ENCODE peak calls at places on chromosome 19, in eight cellular contexts. One of them, this sample, is unnamed.
A peak's percentile ranks its signal among the peaks of the same experiment; 100 is the strongest.

GRCh38 chr19:38894968-38895367 is 4.5 kb downstream of the SIRT2 start:
- DNase-seq in ovary: no peak
- DNase-seq in sigmoid colon: no peak
- DNase-seq in SK-N-SH: no peak
- DNase-seq in tibial nerve: no peak
- DNase-seq in K562: no peak
- DNase-seq in upper lobe of left lung: no peak
- DNase-seq in esophagus muscularis mucosa: no peak
- DNase-seq in this sample: no peak

GRCh38 chr19:16649734-16650133 is 10.2 kb downstream of the SMIM7 start:
- DNase-seq in ovary: no peak
- DNase-seq in sigmoid colon: no peak
- DNase-seq in SK-N-SH: no peak
- DNase-seq in tibial nerve: no peak
- DNase-seq in K562: no peak
- DNase-seq in upper lobe of left lung: no peak
- DNase-seq in esophagus muscularis mucosa: no peak
- DNase-seq in this sample: no peak

GRCh38 chr19:12606796-12607195 is 3.8 kb downstream of the ZNF490 start:
- DNase-seq in ovary: no peak
- DNase-seq in sigmoid colon: peak; percentile 28
- DNase-seq in SK-N-SH: no peak
- DNase-seq in tibial nerve: no peak
- DNase-seq in K562: no peak
- DNase-seq in upper lobe of left lung: no peak
- DNase-seq in esophagus muscularis mucosa: no peak
- DNase-seq in this sample: no peak

GRCh38 chr19:52138614-52139290 is 986 bp downstream of the ZNF616 start:
- DNase-seq in ovary: no peak
- DNase-seq in sigmoid colon: no peak
- DNase-seq in SK-N-SH: peak; percentile 61
- DNase-seq in tibial nerve: peak; percentile 7
- DNase-seq in K562: peak; percentile 69
- DNase-seq in upper lobe of left lung: peak; percentile 28
- DNase-seq in esophagus muscularis mucosa: no peak
- DNase-seq in this sample: peak; percentile 25

GRCh38 chr19:8209111-8209964 is at the start of gene CERS4:
- DNase-seq in ovary: peak; percentile 88
- DNase-seq in sigmoid colon: peak; percentile 90
- DNase-seq in SK-N-SH: peak; percentile 98
- DNase-seq in tibial nerve: peak; percentile 30
- DNase-seq in K562: peak; percentile 73
- DNase-seq in upper lobe of left lung: peak; percentile 74
- DNase-seq in esophagus muscularis mucosa: no peak
- DNase-seq in this sample: peak; percentile 76

GRCh38 chr19:44741258-44741731 is 7.2 kb upstream of the BCL3 start:
- DNase-seq in ovary: no peak
- DNase-seq in sigmoid colon: no peak
- DNase-seq in SK-N-SH: no peak
- DNase-seq in tibial nerve: no peak
- DNase-seq in K562: no peak
- DNase-seq in upper lobe of left lung: no peak
- DNase-seq in esophagus muscularis mucosa: no peak
- DNase-seq in this sample: peak; percentile 28

GRCh38 chr19:4379383-4380253 is 20.7 kb downstream of the SH3GL1 start:
- DNase-seq in ovary: no peak
- DNase-seq in sigmoid colon: peak; percentile 71
- DNase-seq in SK-N-SH: peak; percentile 18
- DNase-seq in tibial nerve: no peak
- DNase-seq in K562: no peak
- DNase-seq in upper lobe of left lung: peak; percentile 86
- DNase-seq in esophagus muscularis mucosa: no peak
- DNase-seq in this sample: no peak

GRCh38 chr19:3358392-3358918 is 7.9 kb upstream of the NFIC start:
- DNase-seq in ovary: peak; percentile 65
- DNase-seq in sigmoid colon: peak; percentile 68
- DNase-seq in SK-N-SH: peak; percentile 74
- DNase-seq in tibial nerve: no peak
- DNase-seq in K562: no peak
- DNase-seq in upper lobe of left lung: no peak
- DNase-seq in esophagus muscularis mucosa: no peak
- DNase-seq in this sample: no peak

GRCh38 chr19:19420570-19421301 is 15.3 kb downstream of the GATAD2A start:
- DNase-seq in ovary: no peak
- DNase-seq in sigmoid colon: no peak
- DNase-seq in SK-N-SH: no peak
- DNase-seq in tibial nerve: no peak
- DNase-seq in K562: no peak
- DNase-seq in upper lobe of left lung: no peak
- DNase-seq in esophagus muscularis mucosa: no peak
- DNase-seq in this sample: no peak

GRCh38 chr19:39397360-39398296 is 6.5 kb downstream of the MED29 start:
- DNase-seq in ovary: peak; percentile 90
- DNase-seq in sigmoid colon: peak; percentile 96
- DNase-seq in SK-N-SH: peak; percentile 92
- DNase-seq in tibial nerve: peak; percentile 95
- DNase-seq in K562: peak; percentile 91
- DNase-seq in upper lobe of left lung: peak; percentile 94
- DNase-seq in esophagus muscularis mucosa: peak; percentile 97
- DNase-seq in this sample: peak; percentile 96

GRCh38 chr19:11247391-11247790 is 8.0 kb downstream of the ANGPTL8 start:
- DNase-seq in ovary: peak; percentile 53
- DNase-seq in sigmoid colon: peak; percentile 84
- DNase-seq in SK-N-SH: no peak
- DNase-seq in tibial nerve: no peak
- DNase-seq in K562: no peak
- DNase-seq in upper lobe of left lung: peak; percentile 52
- DNase-seq in esophagus muscularis mucosa: no peak
- DNase-seq in this sample: no peak

GRCh38 chr19:49923055-49924003 is 5.7 kb upstream of the ATF5 start:
- DNase-seq in ovary: no peak
- DNase-seq in sigmoid colon: no peak
- DNase-seq in SK-N-SH: no peak
- DNase-seq in tibial nerve: no peak
- DNase-seq in K562: no peak
- DNase-seq in upper lobe of left lung: no peak
- DNase-seq in esophagus muscularis mucosa: no peak
- DNase-seq in this sample: peak; percentile 46

GRCh38 chr19:49926520-49926919 is 2.5 kb upstream of the ATF5 start:
- DNase-seq in ovary: no peak
- DNase-seq in sigmoid colon: no peak
- DNase-seq in SK-N-SH: no peak
- DNase-seq in tibial nerve: no peak
- DNase-seq in K562: no peak
- DNase-seq in upper lobe of left lung: no peak
- DNase-seq in esophagus muscularis mucosa: no peak
- DNase-seq in this sample: no peak

GRCh38 chr19:49925486-49925885 is 3.5 kb upstream of the ATF5 start:
- DNase-seq in ovary: no peak
- DNase-seq in sigmoid colon: no peak
- DNase-seq in SK-N-SH: no peak
- DNase-seq in tibial nerve: no peak
- DNase-seq in K562: no peak
- DNase-seq in upper lobe of left lung: no peak
- DNase-seq in esophagus muscularis mucosa: no peak
- DNase-seq in this sample: no peak

GRCh38 chr19:49921871-49922755 is 6.9 kb upstream of the ATF5 start:
- DNase-seq in ovary: no peak
- DNase-seq in sigmoid colon: no peak
- DNase-seq in SK-N-SH: no peak
- DNase-seq in tibial nerve: no peak
- DNase-seq in K562: no peak
- DNase-seq in upper lobe of left lung: no peak
- DNase-seq in esophagus muscularis mucosa: no peak
- DNase-seq in this sample: no peak

DNA sequence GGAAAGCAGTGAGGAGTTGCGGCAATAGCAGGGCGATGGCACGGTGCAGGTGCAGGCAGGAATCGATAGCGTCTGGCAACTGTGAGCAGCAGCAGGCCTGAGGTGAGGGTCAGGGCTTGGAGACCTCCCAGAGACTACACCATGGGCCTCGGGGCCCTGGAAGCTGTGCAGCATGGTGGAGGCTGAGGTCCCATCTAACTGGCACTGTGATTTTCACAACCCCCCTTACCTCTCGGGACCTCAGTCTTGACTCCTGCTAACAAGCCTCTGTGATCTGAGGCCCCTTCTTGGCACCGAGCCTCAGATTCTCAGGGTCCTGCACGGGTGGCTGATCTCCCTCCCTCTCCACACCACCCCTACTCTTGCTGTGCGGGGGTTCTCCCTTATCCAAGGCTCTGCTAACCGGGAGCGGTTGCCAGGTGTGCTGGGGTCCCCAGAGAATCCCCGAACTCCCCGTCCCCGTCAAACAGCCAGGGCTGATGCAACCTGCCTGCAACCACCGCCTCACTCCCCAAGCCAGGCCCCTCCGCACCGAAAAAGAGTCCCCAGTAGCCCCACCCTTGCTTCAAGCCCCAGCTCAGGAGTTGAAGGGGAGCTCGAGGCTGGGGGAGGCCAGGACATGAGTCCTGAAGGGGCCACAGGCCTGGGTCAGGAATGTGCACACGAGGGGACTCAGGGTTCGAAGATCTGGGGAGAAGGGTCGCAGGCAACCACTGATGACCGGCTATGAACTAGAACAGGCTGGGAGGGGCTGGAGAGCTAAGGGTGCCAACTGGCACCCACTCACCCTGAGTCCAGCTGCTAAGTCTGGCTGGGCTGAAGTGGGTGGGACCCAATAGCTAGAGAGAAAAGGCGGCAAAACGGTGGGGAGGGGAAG is 4.8 kb upstream of the ATF5 start:
- DNase-seq in ovary: peak; percentile 23
- DNase-seq in sigmoid colon: no peak
- DNase-seq in SK-N-SH: no peak
- DNase-seq in tibial nerve: no peak
- DNase-seq in K562: no peak
- DNase-seq in upper lobe of left lung: no peak
- DNase-seq in esophagus muscularis mucosa: no peak
- DNase-seq in this sample: peak; percentile 33
- TF ChIP-seq EP300 in ovary: no peak
- TF ChIP-seq EP300 in sigmoid colon: no peak
- TF ChIP-seq EP300 in SK-N-SH: no peak
- TF ChIP-seq EP300 in tibial nerve: no peak
- TF ChIP-seq EP300 in K562: peak; percentile 97
- TF ChIP-seq EP300 in upper lobe of left lung: no peak
- TF ChIP-seq EP300 in esophagus muscularis mucosa: no peak
- TF ChIP-seq EP300 in this sample: no peak

GRCh38 chr19:42629191-42629590 is 34.5 kb upstream of the CEACAM8 start:
- DNase-seq in ovary: no peak
- DNase-seq in sigmoid colon: no peak
- DNase-seq in SK-N-SH: no peak
- DNase-seq in tibial nerve: no peak
- DNase-seq in K562: no peak
- DNase-seq in upper lobe of left lung: no peak
- DNase-seq in esophagus muscularis mucosa: no peak
- DNase-seq in this sample: no peak
- H3K4me3 ChIP-seq in ovary: no peak overlapping the region
- H3K4me3 ChIP-seq in sigmoid colon: no peak overlapping the region
- H3K4me3 ChIP-seq in SK-N-SH: no peak overlapping the region
- H3K4me3 ChIP-seq in tibial nerve: no peak overlapping the region
- H3K4me3 ChIP-seq in K562: no peak overlapping the region
- H3K4me3 ChIP-seq in upper lobe of left lung: no peak overlapping the region
- H3K4me3 ChIP-seq in esophagus muscularis mucosa: no peak overlapping the region
- H3K4me3 ChIP-seq in this sample: no peak overlapping the region

DNA sequence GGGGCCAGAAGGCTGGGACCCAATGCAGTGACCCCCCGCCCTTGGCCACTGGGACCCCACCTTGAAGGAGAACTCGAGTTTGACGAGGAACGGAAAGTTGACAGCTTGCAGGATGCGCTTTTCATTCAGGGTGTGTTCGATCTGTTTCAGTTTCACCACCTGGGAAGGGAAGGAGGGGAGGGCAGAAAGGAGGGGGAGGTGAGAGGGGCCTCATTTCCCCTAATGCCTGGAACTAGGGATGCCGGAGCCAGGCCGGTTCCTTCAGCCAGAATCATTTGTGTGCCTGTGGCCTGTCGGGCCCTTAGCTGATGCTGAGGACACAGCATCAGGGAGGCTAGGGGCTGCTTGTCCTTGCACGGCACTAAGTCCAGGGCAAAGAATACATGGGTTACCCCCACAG is 12.2 kb upstream of the SAMD1 start:
- DNase-seq in ovary: no peak
- DNase-seq in sigmoid colon: no peak
- DNase-seq in SK-N-SH: no peak
- DNase-seq in tibial nerve: no peak
- DNase-seq in K562: no peak
- DNase-seq in upper lobe of left lung: no peak
- DNase-seq in esophagus muscularis mucosa: no peak
- DNase-seq in this sample: no peak
- H3K27ac ChIP-seq in ovary: no peak overlapping the region
- H3K27ac ChIP-seq in sigmoid colon: no peak overlapping the region
- H3K27ac ChIP-seq in SK-N-SH: no peak overlapping the region
- H3K27ac ChIP-seq in tibial nerve: no peak overlapping the region
- H3K27ac ChIP-seq in K562: no peak overlapping the region
- H3K27ac ChIP-seq in upper lobe of left lung: no peak overlapping the region
- H3K27ac ChIP-seq in esophagus muscularis mucosa: no peak overlapping the region
- H3K27ac ChIP-seq in this sample: no peak overlapping the region

GRCh38 chr19:571127-571974 is 1.0 kb upstream of the BSG start:
- DNase-seq in ovary: no peak
- DNase-seq in sigmoid colon: no peak
- DNase-seq in SK-N-SH: no peak
- DNase-seq in tibial nerve: no peak
- DNase-seq in K562: peak; percentile 74
- DNase-seq in upper lobe of left lung: peak; percentile 72
- DNase-seq in esophagus muscularis mucosa: no peak
- DNase-seq in this sample: peak; percentile 68

GRCh38 chr19:567296-567900 is 5.0 kb upstream of the BSG start:
- DNase-seq in ovary: no peak
- DNase-seq in sigmoid colon: peak; percentile 56
- DNase-seq in SK-N-SH: no peak
- DNase-seq in tibial nerve: no peak
- DNase-seq in K562: no peak
- DNase-seq in upper lobe of left lung: no peak
- DNase-seq in esophagus muscularis mucosa: no peak
- DNase-seq in this sample: no peak

GRCh38 chr19:566844-567243 is 5.6 kb upstream of the BSG start:
- DNase-seq in ovary: no peak
- DNase-seq in sigmoid colon: peak; percentile 65
- DNase-seq in SK-N-SH: no peak
- DNase-seq in tibial nerve: no peak
- DNase-seq in K562: no peak
- DNase-seq in upper lobe of left lung: no peak
- DNase-seq in esophagus muscularis mucosa: no peak
- DNase-seq in this sample: no peak

GRCh38 chr19:570315-570714 is 2.1 kb upstream of the BSG start:
- DNase-seq in ovary: no peak
- DNase-seq in sigmoid colon: no peak
- DNase-seq in SK-N-SH: peak; percentile 73
- DNase-seq in tibial nerve: no peak
- DNase-seq in K562: no peak
- DNase-seq in upper lobe of left lung: no peak
- DNase-seq in esophagus muscularis mucosa: no peak
- DNase-seq in this sample: peak; percentile 58

DNA sequence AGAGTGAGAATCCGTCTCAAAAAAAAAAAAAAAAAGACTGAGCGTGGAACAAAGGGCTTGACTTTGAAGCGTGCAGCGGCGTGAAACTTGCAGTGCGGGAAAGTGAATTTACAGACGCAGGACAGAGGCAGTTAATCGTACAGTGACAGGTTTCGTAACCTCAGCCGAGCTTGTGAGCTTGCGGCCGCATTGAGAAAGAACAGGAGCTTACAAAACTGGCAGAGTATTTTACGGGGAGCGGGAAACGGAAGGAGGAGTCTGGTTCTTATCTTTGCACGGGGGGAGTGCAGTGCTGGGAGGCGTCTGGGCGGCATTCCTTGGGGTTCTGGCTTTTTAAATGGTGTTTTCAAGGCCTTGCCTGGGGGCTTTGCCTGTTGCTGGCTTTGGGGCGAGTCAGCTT is 6.0 kb upstream of the BSG start:
- DNase-seq in ovary: peak; percentile 81
- DNase-seq in sigmoid colon: peak; percentile 96
- DNase-seq in SK-N-SH: peak; percentile 68
- DNase-seq in tibial nerve: no peak
- DNase-seq in K562: peak; percentile 92
- DNase-seq in upper lobe of left lung: peak; percentile 79
- DNase-seq in esophagus muscularis mucosa: no peak
- DNase-seq in this sample: peak; percentile 61
- TF ChIP-seq EP300 in ovary: peak; percentile 89
- TF ChIP-seq EP300 in sigmoid colon: peak; percentile 96
- TF ChIP-seq EP300 in SK-N-SH: no peak
- TF ChIP-seq EP300 in tibial nerve: no peak
- TF ChIP-seq EP300 in K562: peak; percentile 41
- TF ChIP-seq EP300 in upper lobe of left lung: no peak
- TF ChIP-seq EP300 in esophagus muscularis mucosa: no peak
- TF ChIP-seq EP300 in this sample: peak; percentile 89